ENCODE peak calls at places on chromosomes 7 and 10, in nine cellular contexts. H is stimulated activated naive B cell treated with anti-CD40 and anti-IgM and Interleukin-4, amounts not matched to agents 10 μg/mL and 1 μg/mL and 100 μg/mL, for 72 hours; V is cardiac septum; F is HTR-8/SVneo; O is germinal center; K is activated CD8-positive, alpha-beta memory T cell treated with anti-CD3 and anti-CD28 coated beads for 24 hours; Q is stomach; Y is stimulated activated CD4-positive, alpha-beta T cell treated with anti-CD3 and anti-CD28 coated beads, Interleukin-1b, Interleukin-23, amount 100 ng/mL, for 1 hour; A is NCI-H526. M is an unnamed sample.

GRCh38 chr10:114551310-114551972 is 106.6 kb downstream of the ABLIM1 start:
- DNase-seq in H (no peak), V (no peak), F (no peak), O (no peak), K (no peak), Q (peak; percentile 96), Y (no peak), A (no peak), M (peak; percentile 18)

GRCh38 chr7:48154792-48155413 is 16.4 kb upstream of the ABCA13 start:
- DNase-seq in H (no peak), V (no peak), F (peak; percentile 53), O (peak; percentile 16), K (no peak), Q (no peak), Y (no peak), A (peak; percentile 45), M (peak; percentile 63)

GRCh38 chr10:6347391-6347951 is 144.7 kb downstream of the PFKFB3 start:
- DNase-seq in H (peak; percentile 57), V (no peak), F (no peak), O (peak; percentile 58), K (peak; percentile 82), Q (no peak), Y (peak; percentile 21), A (peak; percentile 61), M (no peak)

GRCh38 chr7:108203433-108204002 is 73.4 kb upstream of the LAMB4 start:
- DNase-seq in H (no peak), V (no peak), F (no peak), O (no peak), K (no peak), Q (no peak), Y (no peak), A (no peak), M (no peak)

GRCh38 chr7:44678468-44679179 is 70.0 kb upstream of the ZMIZ2 start:
- DNase-seq in H (no peak), V (no peak), F (no peak), O (no peak), K (no peak), Q (no peak), Y (no peak), A (no peak), M (peak; percentile 94)

GRCh38 chr10:131891196-131891928 is 9.4 kb upstream of the PPP2R2D start:
- DNase-seq in H (no peak), V (no peak), F (peak; percentile 22), O (no peak), K (no peak), Q (no peak), Y (no peak), A (no peak), M (no peak)

GRCh38 chr7:123864012-123864411 is 19.0 kb downstream of the HYAL4 start:
- DNase-seq in H (no peak), V (no peak), F (no peak), O (no peak), K (no peak), Q (no peak), Y (no peak), A (no peak), M (no peak)

GRCh38 chr7:114133717-114134116 is 214.9 kb upstream of the PPP1R3A start:
- DNase-seq in H (no peak), V (no peak), F (no peak), O (no peak), K (no peak), Q (no peak), Y (no peak), A (no peak), M (no peak)

GRCh38 chr7:27921081-27921836 is 181.3 kb downstream of the TAX1BP1 start:
- DNase-seq in H (peak; percentile 20), V (no peak), F (peak; percentile 75), O (peak; percentile 39), K (no peak), Q (no peak), Y (no peak), A (peak; percentile 89), M (peak; percentile 91)

GRCh38 chr7:55539380-55539779 is 32.9 kb downstream of the VOPP1 start:
- DNase-seq in H (no peak), V (no peak), F (no peak), O (no peak), K (no peak), Q (no peak), Y (no peak), A (no peak), M (no peak)

M was measured in fibroblast of the aortic adventitia.